ENCODE peak calls at places on chromosomes 2 and 18, in nine cellular contexts. M is type B pancreatic cell; S is cardiac fibroblast; E is stimulated activated CD4-positive, alpha-beta T cell treated with anti-CD3 and anti-CD28 coated beads, Interleukin-12 subunit alpha, Interleukin-12 subunit beta, amount 100 ng/mL, for 4 hours; O is transverse colon; I is substantia nigra; P is AG09319; G is stromal cell of bone marrow; F is HCT116. R is an unnamed sample.

GRCh38 chr18:10270160-10270571 is 184.3 kb upstream of the APCDD1 start:
- DNase-seq in O (no peak), S (peak), P (no peak), E (no peak), G (peak), I (no peak), M (no peak), F (no peak), R (no peak)

GRCh38 chr2:17540813-17541513 is 467 bp downstream of the VSNL1 start:
- DNase-seq in P (no peak), M (no peak), S (no peak), O (no peak), G (no peak), F (no peak), I (no peak), E (no peak), R (peak)

GRCh38 chr18:49967171-49967570 is 153.8 kb upstream of the ACAA2 start:
- DNase-seq in O (no peak), G (no peak), I (no peak), E (no peak), F (peak), S (no peak), M (no peak), P (no peak), R (peak)

GRCh38 chr2:181058378-181059269 is 78.2 kb downstream of the UBE2E3 start:
- DNase-seq in G (no peak), I (no peak), S (peak), E (peak), F (peak), M (no peak), O (peak), P (no peak), R (peak)

GRCh38 chr2:59567115-59567514 is 986.3 kb downstream of the BCL11A start:
- DNase-seq in O (peak), I (no peak), E (no peak), M (no peak), G (no peak), P (no peak), F (no peak), S (no peak), R (no peak)

GRCh38 chr2:201964631-201965206 is 68.9 kb upstream of the FZD7 start:
- DNase-seq in I (no peak), E (no peak), G (no peak), P (no peak), M (no peak), F (no peak), S (no peak), O (no peak), R (no peak)

GRCh38 chr2:31558401-31559295 is 22.1 kb downstream of the SRD5A2 start:
- DNase-seq in O (no peak), G (peak), I (no peak), F (no peak), E (no peak), M (no peak), S (peak), P (no peak), R (peak)

GRCh38 chr2:207764096-207764630 is 5.5 kb downstream of the FZD5 start:
- DNase-seq in O (no peak), F (no peak), E (no peak), S (no peak), I (no peak), P (no peak), M (no peak), G (no peak), R (no peak)

GRCh38 chr2:101396352-101396717 is 9.0 kb upstream of the CREG2 start:
- DNase-seq in S (peak), E (no peak), F (no peak), P (peak), O (no peak), M (no peak), G (peak), I (no peak), R (peak)

GRCh38 chr2:60064687-60065361 is 488.6 kb downstream of the BCL11A start:
- DNase-seq in I (no peak), F (no peak), S (no peak), G (no peak), M (no peak), P (no peak), O (no peak), E (no peak), R (no peak)

GRCh38 chr18:34659579-34660517 is 50.2 kb upstream of the DTNA start:
- DNase-seq in M (no peak), F (peak), P (peak), O (peak), S (peak), E (no peak), I (no peak), G (peak), R (peak)

GRCh38 chr2:102301867-102302362 is 9.4 kb upstream of the IL1RL1 start:
- DNase-seq in I (no peak), G (peak), O (peak), M (no peak), F (peak), S (peak), E (peak), P (no peak), R (peak)

GRCh38 chr2:238287702-238288649 is at the start of gene PER2:
- DNase-seq in I (no peak), S (peak), M (peak), F (peak), G (peak), E (no peak), P (peak), O (peak), R (peak)

GRCh38 chr2:174400853-174401252 is 5.3 kb downstream of the SCRN3 start:
- DNase-seq in E (no peak), I (no peak), P (no peak), S (no peak), F (no peak), O (no peak), M (no peak), G (no peak), R (no peak)

GRCh38 chr2:212646698-212647097 is 108.1 kb upstream of the ERBB4 start:
- DNase-seq in P (peak), E (no peak), M (no peak), I (no peak), F (no peak), G (peak), S (peak), O (no peak), R (no peak)

GRCh38 chr2:110720547-110720946 is 11.8 kb upstream of the ACOXL start:
- DNase-seq in O (no peak), I (no peak), G (no peak), E (no peak), M (no peak), S (no peak), F (no peak), P (no peak), R (no peak)

GRCh38 chr2:30155889-30156658 is 9.3 kb downstream of the YPEL5 start:
- DNase-seq in P (no peak), I (no peak), M (no peak), O (no peak), F (no peak), G (no peak), E (no peak), S (no peak), R (no peak)

GRCh38 chr2:127080941-127081769 is 25.8 kb downstream of the BIN1 start:
- DNase-seq in M (no peak), P (no peak), F (no peak), G (no peak), I (no peak), O (peak), E (peak), S (no peak), R (peak)

GRCh38 chr2:191566347-191566746 is 111.6 kb upstream of the NABP1 start:
- DNase-seq in I (no peak), S (peak), P (no peak), E (peak), M (no peak), O (peak), F (peak), G (peak), R (peak)

GRCh38 chr2:164697688-164698290 is 76.5 kb upstream of the GRB14 start:
- DNase-seq in G (no peak), S (peak), P (no peak), E (no peak), M (no peak), F (peak), O (no peak), I (no peak), R (peak)

GRCh38 chr2:7758065-7758759 is 841.0 kb downstream of the RNF144A start:
- DNase-seq in S (no peak), O (no peak), M (no peak), F (no peak), I (no peak), E (no peak), G (no peak), P (peak), R (no peak)

GRCh38 chr2:155494744-155495143 is 796.2 kb downstream of the KCNJ3 start:
- DNase-seq in S (no peak), M (no peak), E (no peak), F (no peak), G (no peak), P (no peak), I (no peak), O (no peak), R (no peak)

GRCh38 chr2:31865215-31865614 is 145.6 kb downstream of the MEMO1 start:
- DNase-seq in E (no peak), I (no peak), P (no peak), G (no peak), S (no peak), O (no peak), M (no peak), F (no peak), R (no peak)

GRCh38 chr2:64910972-64911433 is 78.2 kb upstream of the SLC1A4 start:
- DNase-seq in P (no peak), G (peak), M (no peak), I (no peak), E (no peak), S (peak), F (no peak), O (no peak), R (no peak)

GRCh38 chr2:172259835-172260234 is 157.1 kb upstream of the DLX2 start:
- DNase-seq in M (no peak), P (no peak), I (no peak), G (no peak), F (no peak), O (no peak), S (no peak), E (no peak), R (no peak)

GRCh38 chr2:12321017-12321641 is 395.6 kb upstream of the TRIB2 start:
- DNase-seq in S (peak), P (peak), E (no peak), O (no peak), I (no peak), G (peak), F (no peak), M (no peak), R (no peak)

GRCh38 chr2:223944166-223944703 is 900 bp downstream of the WDFY1 start:
- DNase-seq in O (peak), P (no peak), I (no peak), F (no peak), S (peak), G (no peak), M (peak), E (peak), R (peak)

GRCh38 chr2:180871649-180872048 is 108.8 kb upstream of the UBE2E3 start:
- DNase-seq in S (no peak), G (no peak), F (no peak), P (no peak), E (no peak), I (no peak), M (no peak), O (no peak), R (no peak)

GRCh38 chr2:237298323-237299118 is 115.4 kb downstream of the COL6A3 start:
- DNase-seq in F (peak), O (no peak), S (peak), E (no peak), I (no peak), G (no peak), P (no peak), M (no peak), R (peak)

GRCh38 chr2:199379251-199379650 is 78.5 kb downstream of the SATB2 start:
- DNase-seq in F (no peak), G (peak), M (no peak), I (no peak), O (no peak), S (peak), P (peak), E (no peak), R (peak)

GRCh38 chr2:157497603-157498314 is 53.9 kb upstream of the CYTIP start:
- DNase-seq in G (no peak), O (no peak), E (no peak), I (no peak), P (peak), S (peak), M (no peak), F (peak), R (peak)

GRCh38 chr2:135916232-135916631 is 40.0 kb upstream of the MCM6 start:
- DNase-seq in I (no peak), G (no peak), O (no peak), E (no peak), M (no peak), S (peak), F (peak), P (peak), R (peak)

GRCh38 chr2:16774980-16775963 is 109.6 kb upstream of the CYRIA start:
- DNase-seq in E (no peak), I (no peak), O (no peak), S (peak), P (no peak), G (no peak), F (no peak), M (no peak), R (no peak)

GRCh38 chr2:173354073-173354600 is 535 bp upstream of the CDCA7 start:
- DNase-seq in E (no peak), S (peak), G (no peak), I (no peak), P (no peak), O (no peak), F (no peak), M (no peak), R (peak)